ENCODE peak calls at places on chromosome X, in six cellular contexts. J is HL-60; F is stomach; Z is bronchial epithelial cell; W is CD4-positive, alpha-beta T cell; Q is H9. S is an unnamed sample.

GRCh38 chrX:148662014-148662413 is 161.6 kb downstream of the AFF2 start:
- DNase-seq in F (no peak), J (no peak), Q (no peak), Z (no peak), W (no peak), S (no peak)

GRCh38 chrX:76987381-76987780 is 459.8 kb upstream of the FGF16 start:
- DNase-seq in W (no peak), F (no peak), Q (peak; percentile 25), J (no peak), Z (peak; percentile 3), S (no peak)

GRCh38 chrX:15758140-15758539 is 20.1 kb downstream of the CA5B start:
- DNase-seq in Q (no peak), J (no peak), Z (no peak), W (no peak), F (no peak), S (no peak)

GRCh38 chrX:84216406-84216805 is 28.4 kb upstream of the RPS6KA6 start:
- DNase-seq in Z (no peak), Q (no peak), W (no peak), F (no peak), J (no peak), S (no peak)

GRCh38 chrX:41785685-41786084 is 61.7 kb downstream of the GPR82 start:
- DNase-seq in Z (peak; percentile 81), W (no peak), J (no peak), F (no peak), Q (no peak), S (no peak)

GRCh38 chrX:78922754-78923153 is 22.4 kb upstream of the P2RY10 start:
- DNase-seq in W (no peak), Z (no peak), Q (no peak), F (no peak), J (no peak), S (no peak)

GRCh38 chrX:40845331-40845911 is 110.1 kb upstream of the MED14 start:
- DNase-seq in Q (peak; percentile 72), J (no peak), W (no peak), Z (peak; percentile 17), F (no peak), S (no peak)

GRCh38 chrX:55524487-55524886 is 34.8 kb upstream of the USP51 start:
- DNase-seq in Q (no peak), Z (peak; percentile 0), W (no peak), F (no peak), J (no peak), S (no peak)

GRCh38 chrX:124555036-124555595 is 208.8 kb downstream of the SH2D1A start:
- DNase-seq in F (no peak), W (no peak), J (no peak), Q (no peak), Z (peak; percentile 93), S (no peak)

GRCh38 chrX:2650037-2650436 is 41.1 kb upstream of the CD99 start:
- DNase-seq in W (no peak), Z (no peak), Q (no peak), F (no peak), J (no peak), S (no peak)

GRCh38 chrX:19889582-19890342 is 2.4 kb upstream of the SH3KBP1 start:
- DNase-seq in F (no peak), Z (peak; percentile 68), J (no peak), W (no peak), Q (no peak), S (no peak)

GRCh38 chrX:28124416-28124815 is 143.2 kb upstream of the DCAF8L1 start:
- DNase-seq in Z (no peak), W (no peak), Q (no peak), J (no peak), F (no peak), S (no peak)

GRCh38 chrX:111506826-111507225 is 4.6 kb upstream of the SERTM2 start:
- DNase-seq in W (no peak), Z (no peak), J (no peak), Q (no peak), F (no peak), S (no peak)

GRCh38 chrX:150805736-150806135 is 92.7 kb downstream of the CD99L2 start:
- DNase-seq in Q (no peak), Z (no peak), F (no peak), W (no peak), J (no peak), S (no peak)

GRCh38 chrX:40471965-40472648 is 108.7 kb upstream of the ATP6AP2 start:
- DNase-seq in Z (peak; percentile 62), J (no peak), Q (peak; percentile 72), F (peak; percentile 38), W (no peak), S (no peak)

GRCh38 chrX:151984328-151984727 is 9.9 kb upstream of the GABRE start:
- DNase-seq in Z (peak; percentile 92), Q (no peak), W (no peak), F (no peak), J (peak; percentile 54), S (no peak)

GRCh38 chrX:25028726-25029125 is 13.0 kb upstream of the ARX start:
- DNase-seq in F (no peak), W (no peak), Q (no peak), Z (peak; percentile 63), J (no peak), S (no peak)

GRCh38 chrX:13026877-13027652 is 17.4 kb downstream of the FAM9C start:
- DNase-seq in Z (no peak), W (no peak), Q (no peak), J (no peak), F (no peak), S (no peak)

GRCh38 chrX:129565046-129565649 is 25.1 kb downstream of the OCRL start:
- DNase-seq in Z (no peak), J (no peak), F (peak; percentile 53), Q (peak; percentile 39), W (no peak), S (no peak)

GRCh38 chrX:39787999-39788398 is 309.8 kb downstream of the BCOR start:
- DNase-seq in Z (no peak), J (no peak), Q (no peak), F (no peak), W (no peak), S (no peak)

GRCh38 chrX:132669142-132669541 is 180.3 kb upstream of the MBNL3 start:
- DNase-seq in F (no peak), J (no peak), W (no peak), Q (no peak), Z (no peak), S (no peak)

GRCh38 chrX:150525061-150525919 is 43.1 kb upstream of the MTM1 start:
- DNase-seq in W (no peak), Z (no peak), J (no peak), Q (no peak), F (peak; percentile 54), S (no peak)

GRCh38 chrX:105564536-105564935 is 257.8 kb upstream of the NRK start:
- DNase-seq in Q (no peak), F (no peak), W (no peak), Z (peak; percentile 75), J (no peak), S (no peak)

GRCh38 chrX:17323397-17323796 is 51.6 kb upstream of the NHS start:
- DNase-seq in Z (no peak), J (no peak), W (no peak), Q (no peak), F (no peak), S (no peak)
- TF ChIP-seq CTCF in Z (no peak), J (no peak), W (no peak), Q (peak; percentile 54), F (no peak), S (no peak)

DNA sequence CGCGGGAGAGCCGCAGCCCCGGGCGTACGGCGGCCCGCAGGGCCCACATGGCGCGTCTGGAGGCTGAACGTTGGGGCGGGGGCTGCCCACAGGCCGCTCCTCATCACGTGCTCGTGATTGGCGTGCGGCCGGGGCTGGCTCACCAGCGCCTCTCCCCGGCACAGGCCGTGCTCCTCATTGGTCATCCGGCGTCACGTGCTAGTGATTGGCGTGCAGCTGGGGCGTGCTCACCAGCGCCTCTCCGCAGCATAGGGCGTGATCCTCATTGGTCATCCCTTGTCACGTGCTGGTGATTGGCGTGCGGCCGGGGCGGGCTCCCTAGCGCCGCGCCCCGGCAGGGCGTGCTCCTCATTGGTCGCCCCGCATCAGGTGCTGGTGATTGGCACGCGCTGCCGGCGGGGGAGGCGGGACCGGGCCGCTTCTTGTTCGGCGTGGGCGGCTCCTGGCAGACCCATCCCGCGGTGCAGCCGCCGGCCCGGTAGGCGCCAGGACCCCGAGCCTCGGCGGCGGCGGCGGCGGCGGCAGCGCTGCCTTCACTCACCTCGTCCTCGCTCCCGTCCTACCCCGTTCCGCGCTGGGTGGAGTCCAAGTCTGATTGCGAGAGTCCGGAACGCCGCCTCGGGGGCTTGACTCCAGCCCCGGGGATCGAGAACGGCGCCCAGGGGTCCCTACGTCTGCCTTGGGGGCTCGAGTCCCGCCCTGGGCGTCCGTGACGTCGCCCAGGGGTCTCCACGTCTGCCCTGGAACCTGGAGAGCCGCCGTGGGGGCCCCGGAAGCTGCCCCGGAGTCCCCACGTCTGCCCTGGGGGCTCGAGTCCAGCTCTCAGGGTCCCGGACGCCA is at the start of gene GTPBP6:
- DNase-seq in J (peak; percentile 91), W (peak; percentile 98), Z (peak; percentile 97), F (peak; percentile 99), Q (peak; percentile 100), S (peak; percentile 97)
- TF ChIP-seq CTCF in J (no peak), W (no peak), Z (peak; percentile 35), F (no peak), Q (no peak), S (no peak)

GRCh38 chrX:134688181-134688580 is 29.9 kb upstream of the PLAC1 start:
- DNase-seq in Z (peak; percentile 55), W (no peak), J (no peak), Q (no peak), F (no peak), S (no peak)

GRCh38 chrX:134683351-134683750 is 25.1 kb upstream of the PLAC1 start:
- DNase-seq in W (no peak), Q (no peak), J (no peak), Z (no peak), F (no peak), S (no peak)

GRCh38 chrX:134688839-134689238 is 30.6 kb upstream of the PLAC1 start:
- DNase-seq in Q (no peak), W (no peak), Z (peak; percentile 77), F (no peak), J (no peak), S (no peak)

GRCh38 chrX:134684956-134685355 is 26.7 kb upstream of the PLAC1 start:
- DNase-seq in Q (no peak), W (no peak), F (no peak), J (no peak), Z (peak; percentile 91), S (no peak)

GRCh38 chrX:134685662-134686061 is 27.4 kb upstream of the PLAC1 start:
- DNase-seq in Q (no peak), W (no peak), F (no peak), J (no peak), Z (no peak), S (no peak)
- TF ChIP-seq CTCF in Q (no peak), W (no peak), F (no peak), J (no peak), Z (no peak), S (no peak)

GRCh38 chrX:30865020-30865419 is 24.0 kb downstream of the TAB3 start:
- DNase-seq in F (no peak), Q (peak; percentile 41), J (no peak), Z (peak; percentile 27), W (no peak), S (no peak)
- TF ChIP-seq CTCF in F (no peak), Q (peak; percentile 60), J (no peak), Z (peak; percentile 18), W (no peak), S (peak; percentile 27)

S was measured in endothelial cell.